ENCODE peak calls at places on chromosomes 16 and 17, in four cellular contexts. Y, M, V and F are unnamed samples.

GRCh38 chr16:86662195-86662594 is 83.8 kb downstream of the FOXL1 start:
- DNase-seq in M (no peak), V (no peak), Y (no peak), F (no peak)

GRCh38 chr17:1630662-1631061 is 2.0 kb upstream of the SLC43A2 start:
- DNase-seq in M (no peak), V (no peak), Y (no peak), F (no peak)

GRCh38 chr16:75763250-75763649 is 37.0 kb upstream of the CPHXL start:
- DNase-seq in M (no peak), V (no peak), Y (no peak), F (no peak)

GRCh38 chr17:41211845-41212466 is 14.5 kb upstream of the KRTAP9-2 start:
- DNase-seq in V (no peak), M (no peak), Y (no peak), F (no peak)

GRCh38 chr16:22353188-22353919 is 21.1 kb downstream of the CDR2 start:
- DNase-seq in V (no peak), M (no peak), Y (no peak), F (no peak)

GRCh38 chr17:59377410-59377809 is 46.0 kb downstream of the YPEL2 start:
- DNase-seq in V (no peak), M (no peak), Y (no peak), F (no peak)

GRCh38 chr17:56297142-56297541 is 143.9 kb downstream of the ANKFN1 start:
- DNase-seq in V (no peak), Y (no peak), M (no peak), F (no peak)

GRCh38 chr16:48525201-48526057 is 84.6 kb downstream of the N4BP1 start:
- DNase-seq in V (no peak), M (no peak), Y (no peak), F (no peak)

GRCh38 chr17:15076991-15077663 is 188.0 kb downstream of the PMP22 start:
- DNase-seq in Y (no peak), M (no peak), V (no peak), F (no peak)

GRCh38 chr17:41690497-41690896 is 1.8 kb downstream of the EIF1 start:
- DNase-seq in V (no peak), Y (no peak), M (no peak), F (no peak)

GRCh38 chr17:32695864-32696263 is 181.1 kb downstream of the MYO1D start:
- DNase-seq in Y (no peak), V (no peak), M (no peak), F (no peak)

GRCh38 chr17:45371414-45372324 is 54.8 kb upstream of the MAP3K14 start:
- DNase-seq in Y (peak; percentile 83), V (no peak), M (peak; percentile 99), F (peak; percentile 31)

GRCh38 chr17:57861000-57861736 is 11.3 kb upstream of the MRPS23 start:
- DNase-seq in Y (no peak), V (no peak), M (no peak), F (no peak)

GRCh38 chr16:8966781-8967436 is 3.2 kb upstream of the USP7 start:
- DNase-seq in M (no peak), Y (no peak), V (no peak), F (no peak)

GRCh38 chr17:83189013-83189672 is 109.7 kb downstream of the METRNL start:
- DNase-seq in V (peak; percentile 9), M (peak; percentile 82), Y (no peak), F (no peak)

GRCh38 chr17:43676471-43676870 is 14.7 kb upstream of the MEOX1 start:
- DNase-seq in Y (no peak), M (no peak), V (no peak), F (no peak)

GRCh38 chr16:76535-77272 is 1.3 kb upstream of the MPG start:
- DNase-seq in M (no peak), V (no peak), Y (no peak), F (no peak)

GRCh38 chr17:36510636-36511035 is 24.0 kb downstream of the MYO19 start:
- DNase-seq in V (no peak), M (no peak), Y (no peak), F (no peak)

GRCh38 chr16:89828199-89828869 is at the start of gene SPIRE2:
- DNase-seq in V (peak; percentile 77), M (peak; percentile 95), Y (peak; percentile 85), F (peak; percentile 71)

GRCh38 chr17:7016406-7016805 is 4.0 kb downstream of the RNASEK start:
- DNase-seq in Y (no peak), V (no peak), M (no peak), F (no peak)

GRCh38 chr16:82452002-82452741 is 174.6 kb upstream of the CDH13 start:
- DNase-seq in V (no peak), Y (no peak), M (peak; percentile 72), F (no peak)

GRCh38 chr16:2720719-2721633 is 952 bp upstream of the PRSS27 start:
- DNase-seq in Y (peak; percentile 86), V (peak; percentile 79), M (peak; percentile 95), F (peak; percentile 87)

GRCh38 chr16:69316595-69317034 is 5.5 kb downstream of the VPS4A start:
- DNase-seq in M (no peak), Y (no peak), V (no peak), F (no peak)

GRCh38 chr16:50881331-50881830 is 139.5 kb downstream of the CYLD start:
- DNase-seq in Y (no peak), M (peak; percentile 48), V (no peak), F (no peak)

GRCh38 chr16:10871157-10871991 is 5.6 kb upstream of the CIITA start:
- DNase-seq in M (no peak), V (peak; percentile 35), Y (no peak), F (peak; percentile 56)

GRCh38 chr17:3959295-3959899 is 4.8 kb downstream of the ATP2A3 start:
- DNase-seq in V (no peak), M (no peak), Y (no peak), F (no peak)

GRCh38 chr16:78775161-78775561 is 675.7 kb downstream of the WWOX start:
- DNase-seq in Y (no peak), M (no peak), V (no peak), F (no peak)

GRCh38 chr16:69490707-69491324 is 66.4 kb downstream of the CYB5B start:
- DNase-seq in V (no peak), M (no peak), Y (no peak), F (no peak)

GRCh38 chr17:73069846-73070245 is 22.6 kb downstream of the SLC39A11 start:
- DNase-seq in Y (no peak), M (no peak), V (no peak), F (no peak)

GRCh38 chr17:21253646-21254441 is 634 bp upstream of the NATD1 start:
- DNase-seq in V (no peak), M (no peak), Y (no peak), F (no peak)

GRCh38 chr16:55713103-55713502 is 57.3 kb downstream of the SLC6A2 start:
- DNase-seq in V (no peak), M (peak; percentile 27), Y (no peak), F (no peak)

GRCh38 chr16:10762336-10762995 is 18.8 kb downstream of the NUBP1 start:
- DNase-seq in M (no peak), Y (no peak), V (no peak), F (no peak)

GRCh38 chr17:12107905-12108304 is 87.2 kb downstream of the MAP2K4 start:
- DNase-seq in Y (no peak), M (no peak), V (no peak), F (no peak)

GRCh38 chr17:18963126-18964017 is 11.4 kb downstream of the SLC5A10 start:
- DNase-seq in V (no peak), Y (no peak), M (no peak), F (no peak)

GRCh38 chr16:87538594-87538993 is 45.8 kb upstream of the ZCCHC14 start:
- DNase-seq in Y (no peak), V (no peak), M (peak; percentile 92), F (no peak)

GRCh38 chr17:80423536-80424225 is 8.7 kb downstream of the ENDOV start:
- DNase-seq in Y (no peak), V (no peak), M (no peak), F (no peak)

GRCh38 chr17:5797447-5797846 is 213.1 kb upstream of the NLRP1 start:
- DNase-seq in Y (no peak), V (no peak), M (no peak), F (no peak)

GRCh38 chr17:5789443-5789842 is 205.1 kb upstream of the NLRP1 start:
- DNase-seq in M (no peak), V (no peak), Y (no peak), F (no peak)

GRCh38 chr17:5794881-5795486 is 210.7 kb upstream of the NLRP1 start:
- DNase-seq in Y (no peak), M (no peak), V (no peak), F (no peak)

GRCh38 chr17:5793899-5794298 is 209.6 kb upstream of the NLRP1 start:
- DNase-seq in Y (no peak), V (no peak), M (no peak), F (no peak)

GRCh38 chr17:5793157-5793556 is 208.8 kb upstream of the NLRP1 start:
- DNase-seq in Y (no peak), V (no peak), M (no peak), F (no peak)
- TF ChIP-seq CTCF in Y (peak; percentile 34), V (no peak), M (peak; percentile 14), F (no peak)

GRCh38 chr16:30670072-30670824 is 12.0 kb downstream of the FBRS start:
- DNase-seq in V (no peak), M (no peak), Y (no peak), F (no peak)
- TF ChIP-seq CTCF in V (no peak), M (no peak), Y (no peak), F (no peak)

GRCh38 chr17:8867361-8867981 is at the start of gene PIK3R6:
- DNase-seq in Y (no peak), V (no peak), M (no peak), F (no peak)

GRCh38 chr17:8868092-8868491 is 618 bp upstream of the PIK3R6 start:
- DNase-seq in V (no peak), Y (no peak), M (no peak), F (no peak)

GRCh38 chr17:8869416-8869815 is 1.9 kb upstream of the PIK3R6 start:
- DNase-seq in M (no peak), Y (no peak), V (no peak), F (no peak)

GRCh38 chr17:8870406-8871040 is 3.0 kb upstream of the PIK3R6 start:
- DNase-seq in M (no peak), V (no peak), Y (no peak), F (no peak)

GRCh38 chr17:8868529-8868951 is 1.1 kb upstream of the PIK3R6 start:
- DNase-seq in V (no peak), M (no peak), Y (no peak), F (no peak)
- TF ChIP-seq CTCF in V (no peak), M (no peak), Y (no peak), F (no peak)

GRCh38 chr16:47481698-47482374 is 20.7 kb downstream of the PHKB start:
- DNase-seq in Y (no peak), V (no peak), M (no peak), F (no peak)

GRCh38 chr16:47480410-47480809 is 19.3 kb downstream of the PHKB start:
- DNase-seq in M (no peak), Y (no peak), V (no peak), F (no peak)

GRCh38 chr16:47488051-47488450 is 26.9 kb downstream of the PHKB start:
- DNase-seq in M (no peak), Y (no peak), V (no peak), F (no peak)

GRCh38 chr16:47486856-47487255 is 25.7 kb downstream of the PHKB start:
- DNase-seq in V (no peak), Y (no peak), M (no peak), F (no peak)

GRCh38 chr16:47483616-47484015 is 22.5 kb downstream of the PHKB start:
- DNase-seq in Y (no peak), M (no peak), V (no peak), F (no peak)
- TF ChIP-seq CTCF in Y (no peak), M (no peak), V (no peak), F (no peak)

GRCh38 chr17:62780273-62780672 is 27.8 kb downstream of the MARCHF10 start:
- DNase-seq in Y (no peak), V (no peak), M (no peak), F (no peak)
- TF ChIP-seq CTCF in Y (no peak), V (no peak), M (no peak), F (no peak)